ENCODE peak calls at places on chromosomes 7 and 10, in six cellular contexts. T is right lobe of liver, Q is Peyer's patch, V is endothelial cell of umbilical vein, L is body of pancreas, O is stomach. U is an unnamed sample.

GRCh38 chr7:106460792-106461254 is 176.0 kb upstream of the NAMPT start:
- DNase-seq in L (no peak), Q (no peak), V (no peak), T (no peak), O (no peak), U (no peak)

GRCh38 chr7:44461387-44461786 is 29.1 kb downstream of the NUDCD3 start:
- DNase-seq in T (no peak), O (no peak), V (peak; percentile 64), L (no peak), Q (no peak), U (no peak)

GRCh38 chr7:55255501-55256445 is 109.4 kb upstream of the LANCL2 start:
- DNase-seq in T (peak; percentile 87), L (peak; percentile 85), V (peak; percentile 76), Q (peak; percentile 90), O (peak; percentile 90), U (peak; percentile 90)

GRCh38 chr7:86647340-86648094 is 3.8 kb downstream of the GRM3 start:
- DNase-seq in O (no peak), Q (no peak), T (no peak), L (no peak), V (no peak), U (no peak)

GRCh38 chr7:123961731-123962130 is 36.7 kb downstream of the SPAM1 start:
- DNase-seq in Q (no peak), O (no peak), T (no peak), V (no peak), L (no peak), U (no peak)

GRCh38 chr7:55100172-55100961 is 81.5 kb downstream of the EGFR start:
- DNase-seq in T (no peak), Q (no peak), V (no peak), L (peak; percentile 86), O (peak; percentile 83), U (no peak)

GRCh38 chr10:26981232-26981631 is 119.1 kb downstream of the ANKRD26 start:
- DNase-seq in O (no peak), Q (no peak), V (no peak), T (no peak), L (no peak), U (no peak)

GRCh38 chr10:121831777-121832176 is 96.1 kb downstream of the ATE1 start:
- DNase-seq in T (no peak), L (no peak), O (no peak), V (no peak), Q (no peak), U (no peak)

GRCh38 chr7:1253591-1254207 is 21.0 kb downstream of the UNCX start:
- DNase-seq in T (peak; percentile 42), Q (no peak), V (no peak), O (no peak), L (no peak), U (no peak)

GRCh38 chr10:1155791-1156615 is 99.8 kb downstream of the WDR37 start:
- DNase-seq in O (peak; percentile 15), L (no peak), V (no peak), Q (no peak), T (no peak), U (no peak)

GRCh38 chr10:126191192-126191591 is 197.1 kb downstream of the ADAM12 start:
- DNase-seq in O (no peak), L (no peak), Q (no peak), T (no peak), V (no peak), U (no peak)

GRCh38 chr7:87119581-87119980 is 32.7 kb upstream of the DMTF1 start:
- DNase-seq in Q (no peak), O (no peak), T (no peak), V (no peak), L (no peak), U (no peak)

GRCh38 chr10:87593702-87594101 is 66.0 kb upstream of the PAPSS2 start:
- DNase-seq in V (no peak), Q (no peak), L (no peak), T (no peak), O (no peak), U (no peak)

GRCh38 chr7:23334482-23335056 is 35.4 kb downstream of the MALSU1 start:
- DNase-seq in L (peak; percentile 55), O (peak; percentile 77), V (peak; percentile 99), T (no peak), Q (no peak), U (no peak)

GRCh38 chr7:51456471-51457060 is 140.0 kb upstream of the COBL start:
- DNase-seq in L (no peak), O (no peak), V (no peak), T (no peak), Q (no peak), U (no peak)

GRCh38 chr7:142603870-142604448 is 145.3 kb upstream of the PRSS1 start:
- DNase-seq in T (no peak), V (peak; percentile 71), Q (no peak), O (peak; percentile 39), L (peak; percentile 64), U (no peak)

GRCh38 chr10:80588506-80589020 is 50.9 kb downstream of the SH2D4B start:
- DNase-seq in T (no peak), V (no peak), L (no peak), Q (no peak), O (no peak), U (no peak)

GRCh38 chr7:77822269-77822668 is 23.7 kb downstream of the PHTF2 start:
- DNase-seq in O (no peak), T (no peak), V (no peak), Q (no peak), L (peak; percentile 12), U (no peak)

GRCh38 chr7:5448378-5449042 is 24.9 kb upstream of the TNRC18 start:
- DNase-seq in O (no peak), V (no peak), T (no peak), L (no peak), Q (no peak), U (no peak)

GRCh38 chr7:34036069-34036920 is 131.0 kb downstream of the BMPER start:
- DNase-seq in V (peak; percentile 94), Q (peak; percentile 65), T (peak; percentile 76), L (peak; percentile 74), O (peak; percentile 83), U (peak; percentile 73)

GRCh38 chr10:116668018-116668417 is 47.3 kb downstream of the PNLIPRP2 start:
- DNase-seq in O (no peak), L (no peak), V (no peak), Q (no peak), T (no peak), U (no peak)

GRCh38 chr10:113665806-113666354 is 2.0 kb upstream of the NRAP start:
- DNase-seq in V (no peak), Q (no peak), O (peak; percentile 33), L (no peak), T (no peak), U (no peak)

GRCh38 chr10:778626-779330 is 89.3 kb upstream of the DIP2C start:
- DNase-seq in V (no peak), L (no peak), Q (no peak), O (peak; percentile 16), T (no peak), U (no peak)

GRCh38 chr10:133013478-133013877 is 71.1 kb upstream of the CFAP46 start:
- DNase-seq in O (peak; percentile 58), Q (no peak), L (peak; percentile 82), T (peak; percentile 78), V (no peak), U (peak; percentile 92)

GRCh38 chr7:78601728-78602127 is 803.2 kb downstream of the PHTF2 start:
- DNase-seq in V (no peak), Q (no peak), O (no peak), T (no peak), L (no peak), U (no peak)

GRCh38 chr10:11154333-11154732 is 136.7 kb downstream of the CELF2 start:
- DNase-seq in V (no peak), O (no peak), L (no peak), Q (no peak), T (no peak), U (no peak)

GRCh38 chr10:11153766-11154165 is 136.1 kb downstream of the CELF2 start:
- DNase-seq in T (no peak), O (no peak), Q (no peak), V (no peak), L (no peak), U (no peak)

GRCh38 chr10:11152801-11153200 is 135.1 kb downstream of the CELF2 start:
- DNase-seq in L (no peak), V (no peak), Q (no peak), O (no peak), T (no peak), U (no peak)

GRCh38 chr10:11154809-11155208 is 137.1 kb downstream of the CELF2 start:
- DNase-seq in V (no peak), O (no peak), L (no peak), Q (no peak), T (no peak), U (no peak)

GRCh38 chr10:11153245-11153644 is 135.6 kb downstream of the CELF2 start:
- DNase-seq in O (no peak), Q (no peak), T (no peak), V (no peak), L (no peak), U (no peak)
- H3K4me1 ChIP-seq in O (peaks cover 37% of the 10 kb centered on the region), Q (peaks cover 16% of the 10 kb centered on the region), T (no peaks in the 10 kb centered on the region), V (peaks cover 3% of the 10 kb centered on the region), L (no peaks in the 10 kb centered on the region), U (peaks cover 52% of the 10 kb centered on the region)

GRCh38 chr7:37409456-37409855 is 39.2 kb downstream of the ELMO1 start:
- DNase-seq in Q (no peak), T (no peak), O (no peak), L (no peak), V (peak; percentile 47), U (no peak)

GRCh38 chr7:37411444-37412034 is 37.1 kb downstream of the ELMO1 start:
- DNase-seq in O (no peak), L (no peak), Q (no peak), V (no peak), T (no peak), U (no peak)

GRCh38 chr7:37410305-37411209 is 38.1 kb downstream of the ELMO1 start:
- DNase-seq in Q (no peak), V (no peak), T (no peak), L (no peak), O (no peak), U (no peak)

GRCh38 chr7:37408241-37408884 is 40.3 kb downstream of the ELMO1 start:
- DNase-seq in V (peak; percentile 73), Q (no peak), O (no peak), T (no peak), L (no peak), U (no peak)

GRCh38 chr7:37408885-37409248 is 39.8 kb downstream of the ELMO1 start:
- DNase-seq in O (no peak), V (peak; percentile 61), T (no peak), L (no peak), Q (no peak), U (no peak)
- TF ChIP-seq POLR2A in O (no peak), V (no peak), T (no peak), L (no peak), Q (no peak), U (no peak)

DNA sequence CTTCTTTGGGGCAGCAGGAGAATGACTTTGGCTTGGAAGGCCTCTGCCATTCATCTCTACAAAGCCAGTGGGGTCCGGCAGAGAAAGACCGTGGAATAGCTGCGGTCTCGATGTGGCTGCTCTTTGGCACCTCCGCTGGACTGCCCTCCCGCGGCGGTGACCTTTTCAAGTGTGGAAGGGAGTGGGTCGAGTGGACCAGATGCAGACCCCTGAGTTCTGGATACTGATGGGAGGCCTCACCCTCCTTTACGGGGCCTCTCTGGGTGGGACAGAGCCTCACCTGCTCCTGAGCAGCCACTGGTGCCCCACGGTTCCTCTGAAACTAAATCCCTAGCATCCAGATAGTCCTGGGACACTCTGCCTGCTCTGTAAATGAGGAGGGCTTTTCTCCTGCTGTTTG is 113.1 kb downstream of the NT5C2 start:
- DNase-seq in L (no peak), Q (no peak), O (no peak), T (no peak), V (no peak), U (no peak)
- H3K9me3 ChIP-seq in L (no peaks in the 10 kb centered on the region), Q (no peaks in the 10 kb centered on the region), O (no peaks in the 10 kb centered on the region), T (no peaks in the 10 kb centered on the region), V (no peaks in the 10 kb centered on the region), U (no peaks in the 10 kb centered on the region)

GRCh38 chr7:140190588-140190987 is 13.8 kb upstream of the KDM7A start:
- DNase-seq in T (no peak), Q (no peak), O (no peak), V (peak; percentile 26), L (no peak), U (no peak)
- H3K4me1 ChIP-seq in T (no peaks in the 10 kb centered on the region), Q (no peaks in the 10 kb centered on the region), O (no peaks in the 10 kb centered on the region), V (no peaks in the 10 kb centered on the region), L (no peaks in the 10 kb centered on the region), U (no peaks in the 10 kb centered on the region)

U was measured in spleen.